ENCODE peak calls at places on chromosomes 5 and 9, in eight cellular contexts. L is mesothelial cell of epicardium, H is hypothalamus, V is NCI-H524, M is RCC 7860, Z is AG04449, E is choroid plexus epithelial cell, P is bronchial epithelial cell. T is an unnamed sample.

GRCh38 chr5:88610586-88610985 is 272.4 kb downstream of the MEF2C start:
- DNase-seq in L (no peak), H (no peak), V (no peak), M (no peak), Z (no peak), E (no peak), P (no peak), T (no peak)

GRCh38 chr9:37776328-37776727 is 8.5 kb downstream of the EXOSC3 start:
- DNase-seq in L (no peak), H (no peak), V (no peak), M (no peak), Z (no peak), E (peak), P (peak), T (peak)

GRCh38 chr9:79152306-79152705 is 419.5 kb upstream of the TLE4 start:
- DNase-seq in L (no peak), H (no peak), V (no peak), M (no peak), Z (no peak), E (no peak), P (no peak), T (no peak)

GRCh38 chr5:52139888-52140580 is 647.7 kb upstream of the ITGA1 start:
- DNase-seq in L (no peak), H (no peak), V (peak), M (no peak), Z (no peak), E (no peak), P (no peak), T (no peak)

GRCh38 chr5:18487928-18488480 is 853.7 kb downstream of the TAF11L14 start:
- DNase-seq in L (no peak), H (no peak), V (no peak), M (no peak), Z (no peak), E (no peak), P (peak), T (peak)

GRCh38 chr9:112874006-112874405 is 16.7 kb downstream of the SLC46A2 start:
- DNase-seq in L (no peak), H (no peak), V (no peak), M (no peak), Z (no peak), E (no peak), P (peak), T (no peak)

GRCh38 chr9:34623386-34624235 is 3.3 kb upstream of the DCTN3 start:
- DNase-seq in L (no peak), H (no peak), V (no peak), M (no peak), Z (no peak), E (no peak), P (no peak), T (no peak)

GRCh38 chr9:14058078-14058688 is 255.8 kb downstream of the NFIB start:
- DNase-seq in L (no peak), H (no peak), V (peak), M (no peak), Z (no peak), E (no peak), P (no peak), T (no peak)

GRCh38 chr5:73318308-73318719 is 130.3 kb downstream of the FOXD1 start:
- DNase-seq in L (no peak), H (no peak), V (no peak), M (peak), Z (no peak), E (peak), P (peak), T (no peak)

GRCh38 chr5:77168884-77169254 is 41.6 kb upstream of the PDE8B start:
- DNase-seq in L (no peak), H (no peak), V (no peak), M (no peak), Z (no peak), E (peak), P (peak), T (no peak)

GRCh38 chr5:92662741-92663140 is 918.3 kb downstream of the NR2F1-AS1 start:
- DNase-seq in L (no peak), H (no peak), V (no peak), M (no peak), Z (no peak), E (no peak), P (no peak), T (no peak)

GRCh38 chr5:90410178-90410762 is 714 bp upstream of the CETN3 start:
- DNase-seq in L (no peak), H (no peak), V (no peak), M (no peak), Z (no peak), E (peak), P (no peak), T (no peak)

GRCh38 chr9:80605129-80605528 is 1033.4 kb downstream of the TLE4 start:
- DNase-seq in L (no peak), H (no peak), V (no peak), M (peak), Z (no peak), E (peak), P (peak), T (peak)

GRCh38 chr5:150163547-150164059 is 3.0 kb upstream of the CDX1 start:
- DNase-seq in L (no peak), H (no peak), V (no peak), M (no peak), Z (no peak), E (no peak), P (no peak), T (no peak)

GRCh38 chr9:80012557-80013330 is 441.0 kb downstream of the TLE4 start:
- DNase-seq in L (no peak), H (no peak), V (no peak), M (no peak), Z (no peak), E (peak), P (no peak), T (no peak)

GRCh38 chr9:87062706-87063105 is 115.4 kb upstream of the GAS1 start:
- DNase-seq in L (no peak), H (no peak), V (no peak), M (no peak), Z (no peak), E (no peak), P (no peak), T (no peak)

GRCh38 chr5:132750471-132751230 is 3.4 kb downstream of the CCNI2 start:
- DNase-seq in L (no peak), H (no peak), V (no peak), M (no peak), Z (no peak), E (no peak), P (no peak), T (no peak)

GRCh38 chr5:95973793-95974325 is 12.2 kb upstream of the ELL2 start:
- DNase-seq in L (no peak), H (no peak), V (no peak), M (peak), Z (no peak), E (peak), P (peak), T (peak)

GRCh38 chr9:20507431-20507830 is 114.9 kb downstream of the MLLT3 start:
- DNase-seq in L (no peak), H (no peak), V (no peak), M (no peak), Z (no peak), E (peak), P (peak), T (no peak)

GRCh38 chr5:125882061-125882460 is 541.1 kb upstream of the GRAMD2B start:
- DNase-seq in L (no peak), H (no peak), V (no peak), M (no peak), Z (no peak), E (no peak), P (peak), T (no peak)

GRCh38 chr5:96339862-96340261 is 93.2 kb downstream of the PCSK1 start:
- DNase-seq in L (no peak), H (no peak), V (no peak), M (no peak), Z (no peak), E (no peak), P (no peak), T (no peak)

GRCh38 chr5:76542887-76543690 is 80.1 kb downstream of the F2RL2 start:
- DNase-seq in L (no peak), H (no peak), V (no peak), M (no peak), Z (no peak), E (peak), P (no peak), T (no peak)

GRCh38 chr5:138224712-138225111 is 11.6 kb upstream of the CDC23 start:
- DNase-seq in L (no peak), H (no peak), V (no peak), M (no peak), Z (no peak), E (no peak), P (no peak), T (no peak)

GRCh38 chr5:32805966-32806626 is 95.0 kb downstream of the NPR3 start:
- DNase-seq in L (no peak), H (no peak), V (no peak), M (peak), Z (peak), E (peak), P (peak), T (no peak)

GRCh38 chr5:33794550-33795300 is 97.1 kb downstream of the ADAMTS12 start:
- DNase-seq in L (no peak), H (no peak), V (no peak), M (no peak), Z (no peak), E (peak), P (no peak), T (peak)

GRCh38 chr9:129075996-129076639 is 4.8 kb upstream of the DOLPP1 start:
- DNase-seq in L (no peak), H (no peak), V (no peak), M (no peak), Z (no peak), E (no peak), P (no peak), T (no peak)

GRCh38 chr5:178235600-178235998 is 3.0 kb upstream of the PHYKPL start:
- DNase-seq in L (no peak), H (no peak), V (no peak), M (no peak), Z (no peak), E (no peak), P (no peak), T (no peak)

GRCh38 chr5:173830421-173830820 is 57.7 kb upstream of the CPEB4 start:
- DNase-seq in L (no peak), H (no peak), V (no peak), M (no peak), Z (no peak), E (no peak), P (no peak), T (no peak)

GRCh38 chr5:143061161-143061945 is 291.2 kb downstream of the ARHGAP26 start:
- DNase-seq in L (no peak), H (no peak), V (no peak), M (peak), Z (peak), E (peak), P (peak), T (no peak)

GRCh38 chr9:93072383-93072795 is 13.9 kb downstream of the SUSD3 start:
- DNase-seq in L (no peak), H (no peak), V (no peak), M (no peak), Z (peak), E (peak), P (no peak), T (peak)

GRCh38 chr9:124551472-124552339 is 44.5 kb upstream of the NR5A1 start:
- DNase-seq in L (no peak), H (peak), V (peak), M (peak), Z (no peak), E (peak), P (peak), T (peak)

GRCh38 chr5:123997354-123998215 is 485.6 kb downstream of the CSNK1G3 start:
- DNase-seq in L (no peak), H (no peak), V (no peak), M (no peak), Z (peak), E (peak), P (peak), T (peak)

GRCh38 chr9:129319938-129320481 is 141.9 kb upstream of the IER5L start:
- DNase-seq in L (no peak), H (no peak), V (no peak), M (no peak), Z (no peak), E (no peak), P (no peak), T (no peak)

GRCh38 chr9:2242778-2243395 is 227.7 kb downstream of the SMARCA2 start:
- DNase-seq in L (no peak), H (no peak), V (no peak), M (no peak), Z (no peak), E (peak), P (peak), T (no peak)

GRCh38 chr9:93262537-93263310 is 78.8 kb downstream of the WNK2 start:
- DNase-seq in L (no peak), H (no peak), V (no peak), M (no peak), Z (no peak), E (no peak), P (no peak), T (no peak)

GRCh38 chr9:37966443-37967271 is 62.7 kb upstream of the SLC25A51 start:
- DNase-seq in L (no peak), H (no peak), V (no peak), M (peak), Z (no peak), E (peak), P (peak), T (peak)